ENCODE peak calls at places on chromosomes 11 and 22, in four cellular contexts. One of them, this sample, is unnamed.

GRCh38 chr11:103384652-103385051 is 275.4 kb downstream of the DYNC2H1 start:
- DNase-seq in HepG2: no peak
- DNase-seq in HEK293T: no peak
- DNase-seq in GM12878: no peak
- DNase-seq in this sample: no peak

GRCh38 chr11:107271425-107271824 is 186.2 kb downstream of the CWF19L2 start:
- DNase-seq in HepG2: no peak
- DNase-seq in HEK293T: no peak
- DNase-seq in GM12878: no peak
- DNase-seq in this sample: no peak

GRCh38 chr22:28736296-28737155 is 5.1 kb downstream of the CHEK2 start:
- DNase-seq in HepG2: no peak
- DNase-seq in HEK293T: no peak
- DNase-seq in GM12878: no peak
- DNase-seq in this sample: no peak

GRCh38 chr11:113105584-113105983 is 144.4 kb downstream of the NCAM1 start:
- DNase-seq in HepG2: no peak
- DNase-seq in HEK293T: no peak
- DNase-seq in GM12878: no peak
- DNase-seq in this sample: no peak

GRCh38 chr11:125429174-125429707 is 66.8 kb downstream of the FEZ1 start:
- DNase-seq in HepG2: peak
- DNase-seq in HEK293T: peak
- DNase-seq in GM12878: no peak
- DNase-seq in this sample: peak

GRCh38 chr11:119340335-119341221 is at the start of gene C1QTNF5:
- DNase-seq in HepG2: no peak
- DNase-seq in HEK293T: no peak
- DNase-seq in GM12878: no peak
- DNase-seq in this sample: no peak

GRCh38 chr11:134223066-134223465 is 701 bp downstream of the NCAPD3 start:
- DNase-seq in HepG2: no peak
- DNase-seq in HEK293T: no peak
- DNase-seq in GM12878: no peak
- DNase-seq in this sample: no peak

GRCh38 chr22:11042116-11042515 is 4485.9 kb upstream of the OR11H1 start:
- DNase-seq in HepG2: no peak
- DNase-seq in HEK293T: no peak
- DNase-seq in GM12878: no peak
- DNase-seq in this sample: no peak

GRCh38 chr11:44825058-44825795 is 98.5 kb downstream of the TSPAN18 start:
- DNase-seq in HepG2: no peak
- DNase-seq in HEK293T: no peak
- DNase-seq in GM12878: no peak
- DNase-seq in this sample: no peak

GRCh38 chr11:94325681-94326080 is 21.3 kb downstream of the IZUMO1R start:
- DNase-seq in HepG2: peak
- DNase-seq in HEK293T: peak
- DNase-seq in GM12878: peak
- DNase-seq in this sample: peak

GRCh38 chr22:25420925-25421904 is 143.3 kb upstream of the GRK3 start:
- DNase-seq in HepG2: no peak
- DNase-seq in HEK293T: no peak
- DNase-seq in GM12878: no peak
- DNase-seq in this sample: no peak

GRCh38 chr11:69912161-69912910 is 93.1 kb upstream of the FGF3 start:
- DNase-seq in HepG2: no peak
- DNase-seq in HEK293T: no peak
- DNase-seq in GM12878: no peak
- DNase-seq in this sample: no peak

GRCh38 chr11:1832181-1832988 is 2.4 kb upstream of the SYT8 start:
- DNase-seq in HepG2: no peak
- DNase-seq in HEK293T: peak
- DNase-seq in GM12878: no peak
- DNase-seq in this sample: peak

GRCh38 chr11:58945663-58946062 is 6.4 kb downstream of the GLYATL1 start:
- DNase-seq in HepG2: peak
- DNase-seq in HEK293T: no peak
- DNase-seq in GM12878: no peak
- DNase-seq in this sample: no peak

GRCh38 chr11:15742626-15743243 is 613.6 kb downstream of the SOX6 start:
- DNase-seq in HepG2: no peak
- DNase-seq in HEK293T: no peak
- DNase-seq in GM12878: no peak
- DNase-seq in this sample: no peak

GRCh38 chr22:40031766-40032470 is 37.2 kb downstream of the FAM83F start:
- DNase-seq in HepG2: no peak
- DNase-seq in HEK293T: no peak
- DNase-seq in GM12878: no peak
- DNase-seq in this sample: no peak

GRCh38 chr22:40029189-40029890 is 34.6 kb downstream of the FAM83F start:
- DNase-seq in HepG2: peak
- DNase-seq in HEK293T: no peak
- DNase-seq in GM12878: no peak
- DNase-seq in this sample: no peak

GRCh38 chr22:40028098-40028425 is 33.3 kb downstream of the FAM83F start:
- DNase-seq in HepG2: no peak
- DNase-seq in HEK293T: no peak
- DNase-seq in GM12878: no peak
- DNase-seq in this sample: no peak

GRCh38 chr22:40030757-40031092 is 36.0 kb downstream of the FAM83F start:
- DNase-seq in HepG2: no peak
- DNase-seq in HEK293T: no peak
- DNase-seq in GM12878: no peak
- DNase-seq in this sample: no peak

GRCh38 chr22:40030026-40030756 is 35.4 kb downstream of the FAM83F start:
- DNase-seq in HepG2: no peak
- DNase-seq in HEK293T: no peak
- DNase-seq in GM12878: no peak
- DNase-seq in this sample: no peak
- TF ChIP-seq TARDBP in HepG2: no peak
- TF ChIP-seq TARDBP in HEK293T: no peak
- TF ChIP-seq TARDBP in GM12878: no peak
- TF ChIP-seq TARDBP in this sample: no peak

GRCh38 chr22:46419754-46420571 is 84.4 kb downstream of the TRMU start:
- DNase-seq in HepG2: no peak
- DNase-seq in HEK293T: no peak
- DNase-seq in GM12878: no peak
- DNase-seq in this sample: no peak

GRCh38 chr22:46421272-46421671 is 85.8 kb downstream of the TRMU start:
- DNase-seq in HepG2: no peak
- DNase-seq in HEK293T: no peak
- DNase-seq in GM12878: peak
- DNase-seq in this sample: no peak

GRCh38 chr22:46424496-46424895 is 89.0 kb downstream of the TRMU start:
- DNase-seq in HepG2: no peak
- DNase-seq in HEK293T: no peak
- DNase-seq in GM12878: no peak
- DNase-seq in this sample: no peak

GRCh38 chr22:46425011-46425410 is 89.5 kb downstream of the TRMU start:
- DNase-seq in HepG2: no peak
- DNase-seq in HEK293T: no peak
- DNase-seq in GM12878: no peak
- DNase-seq in this sample: no peak

DNA sequence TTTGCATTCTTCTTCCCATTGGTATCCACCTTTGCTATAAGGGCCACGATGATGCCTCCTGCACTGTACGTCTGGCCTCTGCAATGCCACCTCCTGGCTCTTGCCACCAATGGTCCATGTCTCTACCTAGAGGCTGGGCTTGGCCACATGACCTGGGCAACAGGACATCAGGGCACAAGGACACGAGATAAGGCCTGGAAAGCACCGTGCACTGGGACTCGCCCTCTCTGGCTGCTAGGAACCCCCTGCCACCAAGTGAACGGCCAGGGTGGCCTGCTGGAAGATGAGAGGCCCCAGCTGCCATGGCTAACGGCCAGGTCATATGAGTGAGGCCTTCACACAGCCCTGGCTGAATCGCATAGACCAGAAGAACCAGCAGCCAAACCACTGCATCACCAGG is 87.4 kb downstream of the TRMU start:
- DNase-seq in HepG2: no peak
- DNase-seq in HEK293T: no peak
- DNase-seq in GM12878: no peak
- DNase-seq in this sample: no peak
- TF ChIP-seq TARDBP in HepG2: no peak
- TF ChIP-seq TARDBP in HEK293T: no peak
- TF ChIP-seq TARDBP in GM12878: no peak
- TF ChIP-seq TARDBP in this sample: no peak

DNA sequence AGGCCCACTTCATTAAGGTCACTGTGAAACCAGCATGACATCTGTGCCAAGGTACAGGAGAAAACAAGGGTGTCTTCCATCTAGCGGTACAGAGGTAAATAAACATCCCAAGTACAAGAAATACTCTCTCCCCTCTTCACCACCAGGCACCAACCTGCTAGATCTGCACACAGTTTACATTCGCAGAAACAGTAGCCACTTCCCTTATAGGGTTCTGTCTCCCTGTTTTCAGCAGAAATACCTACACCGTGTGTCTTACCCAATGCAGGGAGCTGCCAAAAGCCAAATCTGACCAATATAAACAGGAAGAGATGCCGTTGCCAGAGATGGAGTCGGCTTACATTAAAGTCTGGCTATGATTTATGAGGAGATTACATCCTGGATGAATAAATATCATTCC is 1.2 kb downstream of the SCN4B start:
- DNase-seq in HepG2: no peak
- DNase-seq in HEK293T: no peak
- DNase-seq in GM12878: no peak
- DNase-seq in this sample: no peak
- TF ChIP-seq TARDBP in HepG2: no peak
- TF ChIP-seq TARDBP in HEK293T: no peak
- TF ChIP-seq TARDBP in GM12878: no peak
- TF ChIP-seq TARDBP in this sample: no peak

DNA sequence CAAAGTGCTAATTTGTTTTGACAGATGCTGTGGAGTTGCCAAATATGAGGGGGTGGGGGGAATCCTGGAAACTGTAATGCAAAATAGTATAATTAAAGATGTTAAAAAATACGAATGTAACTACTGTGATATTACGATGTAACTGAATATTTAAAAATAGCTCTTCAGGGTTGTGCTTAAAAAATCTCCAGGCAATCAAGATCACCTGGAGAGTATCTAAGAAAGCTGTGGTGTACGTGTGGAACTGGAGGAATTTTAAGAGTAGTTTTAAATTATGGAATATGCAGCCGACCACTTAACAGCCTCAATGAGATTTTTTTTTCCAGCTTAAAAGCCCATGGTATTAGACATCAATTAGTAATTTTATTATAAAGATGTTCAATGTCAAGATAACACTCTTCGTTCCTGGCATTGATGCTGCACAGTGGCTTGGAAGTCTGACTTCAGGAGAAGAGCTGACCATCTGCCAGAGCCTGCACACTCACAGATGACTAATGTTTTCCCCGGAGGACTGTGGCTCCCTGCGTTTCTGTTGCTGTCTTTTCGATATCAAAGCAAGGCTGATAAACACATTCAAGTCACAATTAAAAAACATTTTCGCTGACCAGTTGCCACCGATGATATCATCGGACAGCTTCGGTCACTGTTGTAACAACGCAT is 122.0 kb upstream of the RCN1 start:
- DNase-seq in HepG2: no peak
- DNase-seq in HEK293T: no peak
- DNase-seq in GM12878: no peak
- DNase-seq in this sample: no peak
- TF ChIP-seq TARDBP in HepG2: no peak
- TF ChIP-seq TARDBP in HEK293T: no peak
- TF ChIP-seq TARDBP in GM12878: no peak
- TF ChIP-seq TARDBP in this sample: no peak

DNA sequence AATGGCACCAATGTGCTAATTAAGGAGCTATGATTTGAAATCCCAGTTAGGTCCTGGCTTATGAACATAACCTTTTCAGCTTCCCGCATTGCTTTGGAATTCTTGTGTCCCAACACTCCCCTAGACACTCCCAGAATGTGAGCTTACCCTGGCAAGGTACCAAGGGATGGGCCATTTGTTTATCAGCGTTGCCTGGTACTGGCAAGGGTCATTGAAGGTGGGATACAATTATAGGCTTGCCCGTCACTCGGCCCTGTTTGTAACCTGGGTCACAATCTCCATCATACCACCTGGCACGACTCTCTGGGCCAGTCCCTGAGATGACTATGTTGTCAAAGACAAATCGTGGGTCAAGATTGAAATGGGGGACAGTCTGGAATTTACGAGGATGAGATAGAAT is 5.3 kb downstream of the CSRP3 start:
- DNase-seq in HepG2: no peak
- DNase-seq in HEK293T: no peak
- DNase-seq in GM12878: no peak
- DNase-seq in this sample: no peak
- TF ChIP-seq TARDBP in HepG2: no peak
- TF ChIP-seq TARDBP in HEK293T: no peak
- TF ChIP-seq TARDBP in GM12878: no peak
- TF ChIP-seq TARDBP in this sample: no peak

GRCh38 chr22:30192427-30192826 is 54.1 kb downstream of the LIF start:
- DNase-seq in HepG2: no peak
- DNase-seq in HEK293T: no peak
- DNase-seq in GM12878: no peak
- DNase-seq in this sample: no peak
- TF ChIP-seq TARDBP in HepG2: no peak
- TF ChIP-seq TARDBP in HEK293T: no peak
- TF ChIP-seq TARDBP in GM12878: no peak
- TF ChIP-seq TARDBP in this sample: no peak